ENCODE peak calls at places on chromosomes 3 and 15, in four cellular contexts. C, R, V and L are unnamed samples.

GRCh38 chr3:15102256-15102655 is 3.3 kb upstream of the RBSN start:
- DNase-seq in R (peak), V (no peak), C (peak), L (peak)

GRCh38 chr3:12948891-12949711 is 107.7 kb upstream of the RPL32 start:
- DNase-seq in C (peak), R (no peak), V (peak), L (peak)

GRCh38 chr15:25605171-25605570 is 166.3 kb upstream of the UBE3A start:
- DNase-seq in V (no peak), R (no peak), C (no peak), L (no peak)

GRCh38 chr15:62711691-62712454 is 330.7 kb upstream of the TPM1 start:
- DNase-seq in V (peak), R (no peak), C (no peak), L (no peak)

GRCh38 chr3:141115752-141116541 is 64.8 kb downstream of the SPSB4 start:
- DNase-seq in C (no peak), V (no peak), R (no peak), L (no peak)

GRCh38 chr3:43584043-43584826 is 37.6 kb downstream of the ANO10 start:
- DNase-seq in C (no peak), R (no peak), V (peak), L (no peak)

GRCh38 chr15:101359365-101359947 is 64.4 kb upstream of the SNRPA1 start:
- DNase-seq in R (no peak), C (no peak), V (no peak), L (no peak)

GRCh38 chr15:45449878-45450277 is 71.5 kb upstream of the GATM start:
- DNase-seq in R (peak), C (peak), V (no peak), L (no peak)

GRCh38 chr3:37751537-37751936 is 110.1 kb upstream of the CTDSPL start:
- DNase-seq in R (no peak), C (no peak), V (no peak), L (no peak)

GRCh38 chr3:134754768-134755559 is 40.1 kb upstream of the EPHB1 start:
- DNase-seq in R (peak), C (peak), V (peak), L (peak)

GRCh38 chr3:73600293-73600938 is 24.3 kb downstream of the PDZRN3 start:
- DNase-seq in V (no peak), R (peak), C (no peak), L (no peak)

GRCh38 chr3:161689699-161690098 is 193.1 kb downstream of the OTOL1 start:
- DNase-seq in V (no peak), R (no peak), C (no peak), L (no peak)

GRCh38 chr15:82063055-82063454 is 17.2 kb upstream of the MEX3B start:
- DNase-seq in R (no peak), V (no peak), C (no peak), L (no peak)

GRCh38 chr3:172595648-172596393 is 72.6 kb upstream of the TNFSF10 start:
- DNase-seq in R (peak), V (peak), C (peak), L (no peak)

GRCh38 chr15:35209838-35210237 is 124.7 kb upstream of the NANOGP8 start:
- DNase-seq in R (no peak), V (no peak), C (no peak), L (no peak)

GRCh38 chr15:89299896-89300295 is 34.7 kb downstream of the POLG start:
- DNase-seq in V (no peak), C (no peak), R (no peak), L (no peak)

GRCh38 chr3:21294768-21295167 is 456.2 kb downstream of the ZNF385D start:
- DNase-seq in R (no peak), C (no peak), V (no peak), L (no peak)

GRCh38 chr3:119418641-119419040 is 44.8 kb downstream of the TMEM39A start:
- DNase-seq in C (no peak), V (no peak), R (no peak), L (no peak)

GRCh38 chr3:64687381-64687780 is 419 bp downstream of the ADAMTS9 start:
- DNase-seq in V (no peak), R (no peak), C (peak), L (peak)